ENCODE peak calls at places on chromosomes 7 and 10, in ten cellular contexts. One of them, this sample, is unnamed.
A peak's percentile ranks its signal among the peaks of the same experiment; 100 is the strongest.

GRCh38 chr10:132833421-132834111 is 47.6 kb upstream of the NKX6-2 start:
- DNase-seq in adrenal gland: no peak
- DNase-seq in nephron progenitor cell: no peak
- DNase-seq in HFF-Myc: no peak
- DNase-seq in RWPE1: no peak
- DNase-seq in AG04450: no peak
- DNase-seq in left ventricle myocardium inferior: no peak
- DNase-seq in mesothelial cell of epicardium: no peak
- DNase-seq in hepatocyte: no peak
- DNase-seq in left lung: no peak
- DNase-seq in this sample: no peak

GRCh38 chr7:101031082-101031481 is 11.2 kb downstream of the MUC17 start:
- DNase-seq in adrenal gland: no peak
- DNase-seq in nephron progenitor cell: no peak
- DNase-seq in HFF-Myc: no peak
- DNase-seq in RWPE1: peak; percentile 14
- DNase-seq in AG04450: no peak
- DNase-seq in left ventricle myocardium inferior: no peak
- DNase-seq in mesothelial cell of epicardium: no peak
- DNase-seq in hepatocyte: no peak
- DNase-seq in left lung: no peak
- DNase-seq in this sample: no peak

GRCh38 chr7:11486271-11486670 is 345.7 kb downstream of the THSD7A start:
- DNase-seq in adrenal gland: no peak
- DNase-seq in nephron progenitor cell: no peak
- DNase-seq in HFF-Myc: no peak
- DNase-seq in RWPE1: no peak
- DNase-seq in AG04450: no peak
- DNase-seq in left ventricle myocardium inferior: no peak
- DNase-seq in mesothelial cell of epicardium: no peak
- DNase-seq in hepatocyte: no peak
- DNase-seq in left lung: no peak
- DNase-seq in this sample: no peak

GRCh38 chr10:103772096-103772845 is 83.1 kb downstream of the SH3PXD2A start:
- DNase-seq in adrenal gland: peak; percentile 75
- DNase-seq in nephron progenitor cell: peak; percentile 82
- DNase-seq in HFF-Myc: peak; percentile 94
- DNase-seq in RWPE1: peak; percentile 83
- DNase-seq in AG04450: peak; percentile 99
- DNase-seq in left ventricle myocardium inferior: peak; percentile 90
- DNase-seq in mesothelial cell of epicardium: peak; percentile 82
- DNase-seq in hepatocyte: peak; percentile 90
- DNase-seq in left lung: peak; percentile 83
- DNase-seq in this sample: peak; percentile 83

GRCh38 chr10:125782661-125783060 is 7.0 kb upstream of the MMP21 start:
- DNase-seq in adrenal gland: no peak
- DNase-seq in nephron progenitor cell: no peak
- DNase-seq in HFF-Myc: no peak
- DNase-seq in RWPE1: no peak
- DNase-seq in AG04450: no peak
- DNase-seq in left ventricle myocardium inferior: no peak
- DNase-seq in mesothelial cell of epicardium: no peak
- DNase-seq in hepatocyte: no peak
- DNase-seq in left lung: no peak
- DNase-seq in this sample: peak; percentile 27

GRCh38 chr7:4017785-4018184 is 664.3 kb upstream of the FOXK1 start:
- DNase-seq in adrenal gland: no peak
- DNase-seq in nephron progenitor cell: no peak
- DNase-seq in HFF-Myc: no peak
- DNase-seq in RWPE1: no peak
- DNase-seq in AG04450: no peak
- DNase-seq in left ventricle myocardium inferior: no peak
- DNase-seq in mesothelial cell of epicardium: peak; percentile 9
- DNase-seq in hepatocyte: no peak
- DNase-seq in left lung: no peak
- DNase-seq in this sample: no peak

GRCh38 chr10:127468632-127469031 is 80.5 kb upstream of the NPS start:
- DNase-seq in adrenal gland: no peak
- DNase-seq in nephron progenitor cell: no peak
- DNase-seq in HFF-Myc: no peak
- DNase-seq in RWPE1: no peak
- DNase-seq in AG04450: no peak
- DNase-seq in left ventricle myocardium inferior: no peak
- DNase-seq in mesothelial cell of epicardium: no peak
- DNase-seq in hepatocyte: peak; percentile 25
- DNase-seq in left lung: no peak
- DNase-seq in this sample: no peak

GRCh38 chr10:112394475-112394875 is 20.6 kb downstream of the ACSL5 start:
- DNase-seq in adrenal gland: no peak
- DNase-seq in nephron progenitor cell: no peak
- DNase-seq in HFF-Myc: no peak
- DNase-seq in RWPE1: no peak
- DNase-seq in AG04450: no peak
- DNase-seq in left ventricle myocardium inferior: no peak
- DNase-seq in mesothelial cell of epicardium: no peak
- DNase-seq in hepatocyte: peak; percentile 58
- DNase-seq in left lung: peak; percentile 56
- DNase-seq in this sample: no peak

GRCh38 chr7:100465702-100466311 is 1.7 kb upstream of the SPACDR start:
- DNase-seq in adrenal gland: peak; percentile 86
- DNase-seq in nephron progenitor cell: peak; percentile 51
- DNase-seq in HFF-Myc: no peak
- DNase-seq in RWPE1: peak; percentile 59
- DNase-seq in AG04450: no peak
- DNase-seq in left ventricle myocardium inferior: peak; percentile 80
- DNase-seq in mesothelial cell of epicardium: no peak
- DNase-seq in hepatocyte: peak; percentile 83
- DNase-seq in left lung: peak; percentile 75
- DNase-seq in this sample: peak; percentile 45

GRCh38 chr10:131852161-131852822 is 48.5 kb upstream of the PPP2R2D start:
- DNase-seq in adrenal gland: peak; percentile 2
- DNase-seq in nephron progenitor cell: no peak
- DNase-seq in HFF-Myc: no peak
- DNase-seq in RWPE1: no peak
- DNase-seq in AG04450: no peak
- DNase-seq in left ventricle myocardium inferior: no peak
- DNase-seq in mesothelial cell of epicardium: no peak
- DNase-seq in hepatocyte: no peak
- DNase-seq in left lung: no peak
- DNase-seq in this sample: no peak

GRCh38 chr10:114297136-114297705 is 58.2 kb downstream of the VWA2 start:
- DNase-seq in adrenal gland: no peak
- DNase-seq in nephron progenitor cell: no peak
- DNase-seq in HFF-Myc: no peak
- DNase-seq in RWPE1: no peak
- DNase-seq in AG04450: no peak
- DNase-seq in left ventricle myocardium inferior: no peak
- DNase-seq in mesothelial cell of epicardium: no peak
- DNase-seq in hepatocyte: no peak
- DNase-seq in left lung: no peak
- DNase-seq in this sample: no peak

GRCh38 chr10:112793197-112793921 is 156.7 kb upstream of the TCF7L2 start:
- DNase-seq in adrenal gland: no peak
- DNase-seq in nephron progenitor cell: no peak
- DNase-seq in HFF-Myc: no peak
- DNase-seq in RWPE1: no peak
- DNase-seq in AG04450: no peak
- DNase-seq in left ventricle myocardium inferior: no peak
- DNase-seq in mesothelial cell of epicardium: peak; percentile 7
- DNase-seq in hepatocyte: no peak
- DNase-seq in left lung: no peak
- DNase-seq in this sample: peak; percentile 23

GRCh38 chr7:30543815-30544525 is 39.3 kb upstream of the GGCT start:
- DNase-seq in adrenal gland: no peak
- DNase-seq in nephron progenitor cell: no peak
- DNase-seq in HFF-Myc: no peak
- DNase-seq in RWPE1: no peak
- DNase-seq in AG04450: no peak
- DNase-seq in left ventricle myocardium inferior: no peak
- DNase-seq in mesothelial cell of epicardium: no peak
- DNase-seq in hepatocyte: no peak
- DNase-seq in left lung: no peak
- DNase-seq in this sample: no peak

GRCh38 chr7:87596136-87596535 is 4.5 kb downstream of the ABCB1 start:
- DNase-seq in adrenal gland: no peak
- DNase-seq in nephron progenitor cell: no peak
- DNase-seq in HFF-Myc: no peak
- DNase-seq in RWPE1: no peak
- DNase-seq in AG04450: no peak
- DNase-seq in left ventricle myocardium inferior: no peak
- DNase-seq in mesothelial cell of epicardium: no peak
- DNase-seq in hepatocyte: no peak
- DNase-seq in left lung: no peak
- DNase-seq in this sample: no peak

GRCh38 chr10:47048533-47048905 is 137.3 kb downstream of the PTPN20 start:
- DNase-seq in adrenal gland: no peak
- DNase-seq in nephron progenitor cell: no peak
- DNase-seq in HFF-Myc: no peak
- DNase-seq in RWPE1: no peak
- DNase-seq in AG04450: no peak
- DNase-seq in left ventricle myocardium inferior: no peak
- DNase-seq in mesothelial cell of epicardium: peak; percentile 37
- DNase-seq in hepatocyte: no peak
- DNase-seq in left lung: no peak
- DNase-seq in this sample: no peak

GRCh38 chr7:81267508-81267907 is 348.7 kb upstream of the SEMA3C start:
- DNase-seq in adrenal gland: no peak
- DNase-seq in nephron progenitor cell: no peak
- DNase-seq in HFF-Myc: no peak
- DNase-seq in RWPE1: peak; percentile 32
- DNase-seq in AG04450: peak; percentile 38
- DNase-seq in left ventricle myocardium inferior: no peak
- DNase-seq in mesothelial cell of epicardium: no peak
- DNase-seq in hepatocyte: no peak
- DNase-seq in left lung: peak; percentile 48
- DNase-seq in this sample: no peak

GRCh38 chr7:129784783-129785456 is 167.8 kb downstream of the UBE2H start:
- DNase-seq in adrenal gland: peak; percentile 33
- DNase-seq in nephron progenitor cell: no peak
- DNase-seq in HFF-Myc: no peak
- DNase-seq in RWPE1: no peak
- DNase-seq in AG04450: no peak
- DNase-seq in left ventricle myocardium inferior: peak; percentile 25
- DNase-seq in mesothelial cell of epicardium: no peak
- DNase-seq in hepatocyte: no peak
- DNase-seq in left lung: peak; percentile 54
- DNase-seq in this sample: no peak

GRCh38 chr7:156566812-156567549 is 73.6 kb upstream of the RNF32 start:
- DNase-seq in adrenal gland: no peak
- DNase-seq in nephron progenitor cell: no peak
- DNase-seq in HFF-Myc: no peak
- DNase-seq in RWPE1: no peak
- DNase-seq in AG04450: no peak
- DNase-seq in left ventricle myocardium inferior: no peak
- DNase-seq in mesothelial cell of epicardium: no peak
- DNase-seq in hepatocyte: no peak
- DNase-seq in left lung: no peak
- DNase-seq in this sample: no peak

GRCh38 chr7:70694909-70695803 is 436.8 kb upstream of the GALNT17 start:
- DNase-seq in adrenal gland: peak; percentile 13
- DNase-seq in nephron progenitor cell: peak; percentile 53
- DNase-seq in HFF-Myc: no peak
- DNase-seq in RWPE1: peak; percentile 13
- DNase-seq in AG04450: no peak
- DNase-seq in left ventricle myocardium inferior: no peak
- DNase-seq in mesothelial cell of epicardium: peak; percentile 56
- DNase-seq in hepatocyte: peak; percentile 57
- DNase-seq in left lung: no peak
- DNase-seq in this sample: no peak

GRCh38 chr10:34377833-34378232 is 437.3 kb downstream of the PARD3 start:
- DNase-seq in adrenal gland: no peak
- DNase-seq in nephron progenitor cell: no peak
- DNase-seq in HFF-Myc: no peak
- DNase-seq in RWPE1: no peak
- DNase-seq in AG04450: no peak
- DNase-seq in left ventricle myocardium inferior: no peak
- DNase-seq in mesothelial cell of epicardium: no peak
- DNase-seq in hepatocyte: no peak
- DNase-seq in left lung: no peak
- DNase-seq in this sample: no peak

GRCh38 chr7:103609778-103610177 is 163.8 kb upstream of the SLC26A5 start:
- DNase-seq in adrenal gland: no peak
- DNase-seq in nephron progenitor cell: no peak
- DNase-seq in HFF-Myc: no peak
- DNase-seq in RWPE1: no peak
- DNase-seq in AG04450: no peak
- DNase-seq in left ventricle myocardium inferior: no peak
- DNase-seq in mesothelial cell of epicardium: no peak
- DNase-seq in hepatocyte: no peak
- DNase-seq in left lung: no peak
- DNase-seq in this sample: no peak

GRCh38 chr7:103613655-103614642 is 167.9 kb upstream of the SLC26A5 start:
- DNase-seq in adrenal gland: no peak
- DNase-seq in nephron progenitor cell: no peak
- DNase-seq in HFF-Myc: no peak
- DNase-seq in RWPE1: no peak
- DNase-seq in AG04450: no peak
- DNase-seq in left ventricle myocardium inferior: no peak
- DNase-seq in mesothelial cell of epicardium: no peak
- DNase-seq in hepatocyte: peak; percentile 8
- DNase-seq in left lung: no peak
- DNase-seq in this sample: no peak
- TF ChIP-seq CTCF in adrenal gland: no peak
- TF ChIP-seq CTCF in nephron progenitor cell: no peak
- TF ChIP-seq CTCF in HFF-Myc: peak; percentile 15
- TF ChIP-seq CTCF in RWPE1: no peak
- TF ChIP-seq CTCF in AG04450: peak; percentile 26
- TF ChIP-seq CTCF in left ventricle myocardium inferior: no peak
- TF ChIP-seq CTCF in mesothelial cell of epicardium: no peak
- TF ChIP-seq CTCF in hepatocyte: no peak
- TF ChIP-seq CTCF in left lung: no peak
- TF ChIP-seq CTCF in this sample: peak; percentile 70

GRCh38 chr10:15245530-15245929 is 77.0 kb upstream of the NMT2 start:
- DNase-seq in adrenal gland: no peak
- DNase-seq in nephron progenitor cell: no peak
- DNase-seq in HFF-Myc: no peak
- DNase-seq in RWPE1: no peak
- DNase-seq in AG04450: no peak
- DNase-seq in left ventricle myocardium inferior: no peak
- DNase-seq in mesothelial cell of epicardium: no peak
- DNase-seq in hepatocyte: no peak
- DNase-seq in left lung: no peak
- DNase-seq in this sample: no peak
- TF ChIP-seq CTCF in adrenal gland: no peak
- TF ChIP-seq CTCF in nephron progenitor cell: peak; percentile 23
- TF ChIP-seq CTCF in HFF-Myc: peak; percentile 51
- TF ChIP-seq CTCF in RWPE1: no peak
- TF ChIP-seq CTCF in AG04450: peak; percentile 41
- TF ChIP-seq CTCF in left ventricle myocardium inferior: peak; percentile 29
- TF ChIP-seq CTCF in mesothelial cell of epicardium: no peak
- TF ChIP-seq CTCF in hepatocyte: peak; percentile 13
- TF ChIP-seq CTCF in left lung: no peak
- TF ChIP-seq CTCF in this sample: peak; percentile 49

GRCh38 chr7:88095-88926 is 104.1 kb upstream of the FAM20C start:
- DNase-seq in adrenal gland: no peak
- DNase-seq in nephron progenitor cell: no peak
- DNase-seq in HFF-Myc: no peak
- DNase-seq in RWPE1: no peak
- DNase-seq in AG04450: no peak
- DNase-seq in left ventricle myocardium inferior: no peak
- DNase-seq in mesothelial cell of epicardium: no peak
- DNase-seq in hepatocyte: peak; percentile 5
- DNase-seq in left lung: no peak
- DNase-seq in this sample: no peak
- TF ChIP-seq CTCF in adrenal gland: no peak
- TF ChIP-seq CTCF in nephron progenitor cell: peak; percentile 22
- TF ChIP-seq CTCF in HFF-Myc: no peak
- TF ChIP-seq CTCF in RWPE1: no peak
- TF ChIP-seq CTCF in AG04450: peak; percentile 20
- TF ChIP-seq CTCF in left ventricle myocardium inferior: no peak
- TF ChIP-seq CTCF in mesothelial cell of epicardium: no peak
- TF ChIP-seq CTCF in hepatocyte: no peak
- TF ChIP-seq CTCF in left lung: no peak
- TF ChIP-seq CTCF in this sample: no peak

GRCh38 chr7:99408347-99409191 is at the start of the genes BUD31 and PDAP1:
- DNase-seq in adrenal gland: peak; percentile 94
- DNase-seq in nephron progenitor cell: peak; percentile 89
- DNase-seq in HFF-Myc: peak; percentile 85
- DNase-seq in RWPE1: peak; percentile 93
- DNase-seq in AG04450: peak; percentile 88
- DNase-seq in left ventricle myocardium inferior: peak; percentile 93
- DNase-seq in mesothelial cell of epicardium: peak; percentile 96
- DNase-seq in hepatocyte: peak; percentile 94
- DNase-seq in left lung: peak; percentile 94
- DNase-seq in this sample: peak; percentile 93
- TF ChIP-seq CTCF in adrenal gland: no peak
- TF ChIP-seq CTCF in nephron progenitor cell: no peak
- TF ChIP-seq CTCF in HFF-Myc: no peak
- TF ChIP-seq CTCF in RWPE1: no peak
- TF ChIP-seq CTCF in AG04450: no peak
- TF ChIP-seq CTCF in left ventricle myocardium inferior: peak; percentile 19
- TF ChIP-seq CTCF in mesothelial cell of epicardium: no peak
- TF ChIP-seq CTCF in hepatocyte: no peak
- TF ChIP-seq CTCF in left lung: no peak
- TF ChIP-seq CTCF in this sample: peak; percentile 23

This sample was measured in HFFc6.